ENCODE peak calls at places on chromosomes 7 and 10, in six cellular contexts. C, H, L, K, X and P are unnamed samples.

GRCh38 chr7:17489987-17490386 is 191.5 kb downstream of the AHR start:
- DNase-seq in C (no peak), H (no peak), L (no peak), K (no peak), X (no peak), P (no peak)

GRCh38 chr10:5517546-5517945 is 7.2 kb upstream of the CALML3 start:
- DNase-seq in C (no peak), H (no peak), L (no peak), K (no peak), X (no peak), P (no peak)

GRCh38 chr7:128794020-128794419 is 2.3 kb downstream of the CCDC136 start:
- DNase-seq in C (no peak), H (no peak), L (no peak), K (no peak), X (peak; percentile 16), P (no peak)

GRCh38 chr7:7808156-7808555 is 89.7 kb upstream of the RPA3 start:
- DNase-seq in C (peak; percentile 86), H (no peak), L (no peak), K (no peak), X (peak; percentile 88), P (no peak)

GRCh38 chr7:140899883-140900282 is 24.8 kb downstream of the BRAF start:
- DNase-seq in C (peak; percentile 17), H (no peak), L (peak; percentile 5), K (no peak), X (no peak), P (peak; percentile 56)

GRCh38 chr10:114855776-114856543 is 34.4 kb downstream of the FHIP2A start:
- DNase-seq in C (peak; percentile 20), H (no peak), L (no peak), K (no peak), X (peak; percentile 16), P (no peak)

GRCh38 chr7:90835861-90836260 is 239.7 kb downstream of the CDK14 start:
- DNase-seq in C (no peak), H (no peak), L (no peak), K (no peak), X (peak; percentile 17), P (no peak)

GRCh38 chr10:71255817-71256660 is 43.7 kb downstream of the UNC5B start:
- DNase-seq in C (peak; percentile 95), H (no peak), L (no peak), K (no peak), X (peak; percentile 68), P (no peak)

GRCh38 chr7:77989981-77990566 is 191.5 kb downstream of the PHTF2 start:
- DNase-seq in C (no peak), H (no peak), L (no peak), K (peak; percentile 71), X (peak; percentile 20), P (peak; percentile 87)

GRCh38 chr7:129494041-129494440 is 8.3 kb upstream of the SMKR1 start:
- DNase-seq in C (peak; percentile 96), H (no peak), L (no peak), K (no peak), X (peak; percentile 78), P (no peak)

GRCh38 chr7:110718514-110719205 is 372.3 kb upstream of the LRRN3 start:
- DNase-seq in C (no peak), H (peak; percentile 74), L (no peak), K (peak; percentile 72), X (no peak), P (peak; percentile 68)

GRCh38 chr10:66629976-66630375 is 295.9 kb upstream of the LRRTM3 start:
- DNase-seq in C (no peak), H (no peak), L (no peak), K (no peak), X (peak; percentile 81), P (no peak)

GRCh38 chr10:1638889-1639418 is 98.4 kb downstream of the ADARB2 start:
- DNase-seq in C (no peak), H (no peak), L (no peak), K (no peak), X (no peak), P (peak; percentile 29)

GRCh38 chr7:33813331-33813730 is 92.0 kb upstream of the BMPER start:
- DNase-seq in C (no peak), H (no peak), L (no peak), K (no peak), X (no peak), P (no peak)

GRCh38 chr10:91335147-91335546 is 75.0 kb upstream of the HECTD2 start:
- DNase-seq in C (no peak), H (no peak), L (no peak), K (no peak), X (no peak), P (peak; percentile 57)

GRCh38 chr10:3761916-3762708 is 22.9 kb downstream of the KLF6 start:
- DNase-seq in C (peak; percentile 61), H (peak; percentile 61), L (peak; percentile 73), K (peak; percentile 73), X (peak; percentile 83), P (peak; percentile 80)

GRCh38 chr7:15104411-15105092 is 202.0 kb upstream of the DGKB start:
- DNase-seq in C (no peak), H (no peak), L (no peak), K (no peak), X (no peak), P (no peak)

GRCh38 chr10:27369832-27370231 is 129.2 kb upstream of the ACBD5 start:
- DNase-seq in C (peak; percentile 15), H (no peak), L (no peak), K (no peak), X (peak; percentile 41), P (no peak)

GRCh38 chr7:78083466-78084120 is 285.0 kb downstream of the PHTF2 start:
- DNase-seq in C (no peak), H (no peak), L (no peak), K (no peak), X (peak; percentile 32), P (no peak)

GRCh38 chr7:23529262-23529859 is 2.4 kb downstream of the TRA2A start:
- DNase-seq in C (no peak), H (no peak), L (no peak), K (no peak), X (no peak), P (no peak)

GRCh38 chr7:7564323-7564780 is 2.3 kb upstream of the MIOS start:
- DNase-seq in C (peak; percentile 29), H (no peak), L (no peak), K (no peak), X (peak; percentile 94), P (no peak)

GRCh38 chr10:126118476-126118875 is 222.1 kb downstream of the FANK1 start:
- DNase-seq in C (no peak), H (no peak), L (no peak), K (no peak), X (no peak), P (no peak)

DNA sequence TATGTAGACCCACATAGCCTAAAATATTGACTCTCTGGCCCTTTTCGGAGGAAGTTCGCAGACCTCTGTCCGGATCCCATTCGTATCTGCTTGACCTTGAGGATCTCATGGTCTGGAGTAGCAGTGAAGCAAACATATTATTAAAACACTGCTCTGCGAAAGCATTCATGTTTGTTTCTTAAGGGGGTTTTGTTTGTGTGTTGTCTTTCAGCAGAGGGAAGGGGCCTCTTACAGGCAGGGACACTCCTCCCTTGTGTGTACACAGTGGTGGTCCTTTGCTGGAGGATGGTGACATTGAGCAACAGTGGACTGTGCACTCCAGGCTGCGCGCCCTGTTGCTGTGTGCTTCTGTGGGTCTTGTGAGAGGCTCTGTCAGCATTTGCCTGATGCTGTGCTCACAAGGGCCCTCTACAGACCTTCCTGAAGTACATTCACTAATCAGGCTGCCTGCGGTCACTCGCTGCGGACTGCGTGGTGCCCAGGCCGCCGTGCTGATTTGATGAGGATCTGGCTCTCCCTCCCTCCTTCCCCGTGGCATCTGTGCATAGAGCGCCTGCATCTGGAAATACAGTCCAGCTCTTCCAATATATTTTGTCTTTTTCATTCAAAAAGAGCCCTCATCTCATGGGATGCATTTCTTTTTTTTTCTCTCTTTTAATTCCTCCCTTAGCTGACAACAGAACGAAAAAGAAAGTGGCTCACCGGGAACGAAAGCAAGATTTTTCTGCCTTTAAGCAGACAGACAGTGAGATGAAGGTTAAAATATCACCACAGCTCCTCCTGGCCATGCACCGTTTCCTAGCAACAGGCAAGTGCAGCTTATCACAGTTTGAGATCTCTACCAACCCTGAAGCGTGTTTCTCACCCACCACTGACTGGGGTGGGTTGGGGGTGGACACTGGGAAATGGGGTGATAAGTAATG is 135.8 kb downstream of the CNNM2 start:
- DNase-seq in C (peak; percentile 79), H (peak; percentile 29), L (peak; percentile 96), K (peak; percentile 82), X (peak; percentile 41), P (peak; percentile 85)
- TF ChIP-seq CTCF in C (peak; percentile 68), H (peak; percentile 70), L (peak; percentile 94), K (peak; percentile 61), X (peak; percentile 48), P (peak; percentile 71)

DNA sequence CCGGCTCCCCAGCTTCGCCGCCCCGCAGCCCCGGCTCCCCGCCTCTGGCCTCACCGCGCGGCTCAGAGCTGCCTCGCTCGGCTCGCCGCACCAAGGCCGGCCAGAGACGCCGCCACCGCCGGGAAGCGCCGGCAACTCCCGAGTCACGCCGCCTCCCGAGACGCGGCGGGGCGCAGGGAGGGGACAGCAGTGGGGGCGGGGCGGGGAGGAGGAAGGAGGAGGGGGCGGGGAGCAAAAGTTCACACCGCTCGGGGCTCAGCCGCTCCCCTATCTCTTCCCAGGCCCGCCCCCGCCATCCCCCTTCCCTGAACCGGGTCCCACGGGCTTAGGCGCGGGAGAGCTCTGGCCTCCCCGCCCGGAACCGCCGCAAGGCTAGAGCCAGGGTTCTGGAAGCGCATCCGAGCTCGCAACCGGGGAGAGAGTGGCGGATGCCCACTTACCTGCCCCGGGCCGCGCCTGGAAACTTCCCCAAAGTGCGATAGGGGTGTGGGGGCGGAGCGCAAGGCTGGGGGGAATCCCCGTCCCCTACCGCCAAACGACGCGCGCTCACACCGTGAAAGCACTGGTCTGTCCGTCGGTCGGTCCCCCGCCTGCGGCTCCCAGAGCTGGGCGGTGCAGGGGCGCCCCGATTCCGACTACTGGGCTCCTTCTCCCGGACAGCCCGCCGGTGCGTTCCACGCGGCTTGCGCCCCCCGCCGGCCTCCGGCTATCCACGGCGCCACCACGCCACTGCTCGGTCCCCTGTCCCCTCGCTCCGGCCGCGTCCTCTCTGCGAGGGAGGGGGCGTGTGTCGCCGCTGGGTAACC is 925 bp downstream of the CHST15 start:
- DNase-seq in C (peak; percentile 41), H (no peak), L (no peak), K (peak; percentile 66), X (peak; percentile 30), P (peak; percentile 90)
- H3K4me1 ChIP-seq in C (no peaks in the 10 kb centered on the region), H (peaks cover 3% of the 10 kb centered on the region), L (peaks cover 76% of the 10 kb centered on the region), K (no peaks in the 10 kb centered on the region), X (peaks cover 14% of the 10 kb centered on the region), P (no peaks in the 10 kb centered on the region)

DNA sequence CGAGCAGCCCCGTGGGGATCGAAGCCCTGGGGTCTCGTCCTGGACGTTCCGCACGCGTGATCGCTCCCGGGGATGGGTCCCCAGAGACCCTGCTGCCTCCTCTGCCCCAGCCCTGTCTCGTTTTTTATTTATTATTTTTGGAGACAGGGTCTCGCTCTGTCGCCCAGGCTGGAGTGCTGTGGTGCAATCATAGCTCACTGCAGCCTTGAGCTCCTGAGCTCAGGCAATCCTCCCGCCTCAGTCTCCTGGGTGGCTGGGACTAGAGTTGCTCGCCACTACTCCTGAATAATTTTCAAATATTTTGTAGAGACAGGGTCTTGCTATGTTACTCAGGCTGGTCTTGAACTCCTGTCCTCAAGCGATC is 319 bp upstream of the STX1A start:
- DNase-seq in C (no peak), H (no peak), L (no peak), K (no peak), X (no peak), P (no peak)
- H3K9ac ChIP-seq in C (no peak overlapping the region), H (no peak overlapping the region), L (no peak overlapping the region), K (no peak overlapping the region), X (peak overlapping the region; percentile 44), P (no peak overlapping the region)

DNA sequence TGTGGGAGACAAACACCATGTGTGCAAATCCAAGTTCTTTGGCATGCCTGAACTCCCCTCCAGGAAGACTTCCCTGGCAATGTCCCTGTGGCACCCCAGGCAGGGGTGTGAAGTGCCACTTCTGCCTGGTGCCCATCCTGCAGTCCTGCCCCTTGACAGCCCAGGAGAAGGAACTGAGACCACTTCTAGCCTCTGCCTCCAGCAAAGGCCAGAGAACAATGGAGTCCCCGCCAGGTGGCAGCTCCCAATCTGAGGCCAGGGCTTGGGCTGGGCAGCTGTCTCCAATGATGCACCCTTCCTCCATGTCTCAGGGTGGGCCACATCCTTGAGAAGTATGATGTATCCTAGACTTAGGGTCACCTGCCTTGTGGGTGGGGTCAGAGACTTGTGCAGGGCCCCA is 5.4 kb downstream of the FXYD4 start:
- DNase-seq in C (no peak), H (no peak), L (no peak), K (no peak), X (no peak), P (peak; percentile 68)
- TF ChIP-seq CTCF in C (no peak), H (no peak), L (peak; percentile 57), K (no peak), X (no peak), P (no peak)